ENCODE peak calls at places on chromosome 11, in six cellular contexts. One of them, this sample, is unnamed.

GRCh38 chr11:63769719-63770443 is 1.3 kb upstream of the ZFTA start:
- DNase-seq in IMR-90: no peak
- DNase-seq in mesenchymal stem cell: peak
- DNase-seq in mesendoderm: no peak
- DNase-seq in H9: peak
- DNase-seq in H1: no peak
- DNase-seq in this sample: peak

GRCh38 chr11:119706887-119707286 is 22.1 kb downstream of the NECTIN1 start:
- DNase-seq in mesendoderm: no peak
- DNase-seq in IMR-90: no peak
- DNase-seq in H1: no peak
- DNase-seq in H9: no peak
- DNase-seq in mesenchymal stem cell: no peak
- DNase-seq in this sample: no peak

GRCh38 chr11:2378527-2379210 is 1.6 kb downstream of the CD81 start:
- DNase-seq in mesenchymal stem cell: peak
- DNase-seq in H9: no peak
- DNase-seq in IMR-90: peak
- DNase-seq in mesendoderm: no peak
- DNase-seq in H1: no peak
- DNase-seq in this sample: no peak

GRCh38 chr11:122556605-122557004 is 98.9 kb upstream of the UBASH3B start:
- DNase-seq in H9: peak
- DNase-seq in IMR-90: no peak
- DNase-seq in H1: no peak
- DNase-seq in mesendoderm: peak
- DNase-seq in mesenchymal stem cell: no peak
- DNase-seq in this sample: no peak

GRCh38 chr11:63282579-63282978 is 39.2 kb upstream of the SLC22A25 start:
- DNase-seq in H9: no peak
- DNase-seq in IMR-90: no peak
- DNase-seq in H1: no peak
- DNase-seq in mesendoderm: no peak
- DNase-seq in mesenchymal stem cell: no peak
- DNase-seq in this sample: no peak

GRCh38 chr11:119683783-119684182 is 45.2 kb downstream of the NECTIN1 start:
- DNase-seq in H9: no peak
- DNase-seq in H1: no peak
- DNase-seq in IMR-90: no peak
- DNase-seq in mesendoderm: no peak
- DNase-seq in mesenchymal stem cell: no peak
- DNase-seq in this sample: no peak

GRCh38 chr11:41306435-41306834 is 153.0 kb downstream of the LRRC4C start:
- DNase-seq in H9: no peak
- DNase-seq in mesenchymal stem cell: no peak
- DNase-seq in IMR-90: no peak
- DNase-seq in H1: no peak
- DNase-seq in mesendoderm: no peak
- DNase-seq in this sample: no peak

GRCh38 chr11:2220173-2220771 is 48.7 kb upstream of the TH start:
- DNase-seq in mesendoderm: no peak
- DNase-seq in IMR-90: no peak
- DNase-seq in mesenchymal stem cell: no peak
- DNase-seq in H9: no peak
- DNase-seq in H1: no peak
- DNase-seq in this sample: no peak

GRCh38 chr11:30254307-30255298 is 23.8 kb downstream of the FSHB start:
- DNase-seq in mesenchymal stem cell: no peak
- DNase-seq in H9: no peak
- DNase-seq in H1: no peak
- DNase-seq in mesendoderm: peak
- DNase-seq in IMR-90: no peak
- DNase-seq in this sample: no peak

GRCh38 chr11:113593698-113594308 is 112.3 kb downstream of the TMPRSS5 start:
- DNase-seq in IMR-90: no peak
- DNase-seq in mesenchymal stem cell: no peak
- DNase-seq in mesendoderm: no peak
- DNase-seq in H1: no peak
- DNase-seq in H9: no peak
- DNase-seq in this sample: no peak

GRCh38 chr11:72871089-72871488 is 56.9 kb downstream of the ATG16L2 start:
- DNase-seq in H9: no peak
- DNase-seq in H1: no peak
- DNase-seq in mesendoderm: no peak
- DNase-seq in mesenchymal stem cell: no peak
- DNase-seq in IMR-90: peak
- DNase-seq in this sample: no peak

GRCh38 chr11:12091957-12092558 is 18.3 kb upstream of the MICAL2 start:
- DNase-seq in mesendoderm: peak
- DNase-seq in mesenchymal stem cell: no peak
- DNase-seq in H9: no peak
- DNase-seq in H1: no peak
- DNase-seq in IMR-90: no peak
- DNase-seq in this sample: no peak

GRCh38 chr11:75773595-75774353 is 5.2 kb downstream of the DGAT2 start:
- DNase-seq in H1: no peak
- DNase-seq in mesendoderm: no peak
- DNase-seq in mesenchymal stem cell: no peak
- DNase-seq in IMR-90: no peak
- DNase-seq in H9: no peak
- DNase-seq in this sample: no peak

GRCh38 chr11:32960553-32961164 is 55.0 kb upstream of the DEPDC7 start:
- DNase-seq in mesendoderm: peak
- DNase-seq in IMR-90: peak
- DNase-seq in H9: no peak
- DNase-seq in mesenchymal stem cell: peak
- DNase-seq in H1: no peak
- DNase-seq in this sample: peak

GRCh38 chr11:128687321-128687720 is 6.6 kb upstream of the FLI1 start:
- DNase-seq in mesendoderm: peak
- DNase-seq in H1: no peak
- DNase-seq in mesenchymal stem cell: peak
- DNase-seq in IMR-90: no peak
- DNase-seq in H9: peak
- DNase-seq in this sample: no peak

GRCh38 chr11:64577202-64577601 is 13.8 kb upstream of the SLC22A12 start:
- DNase-seq in H9: no peak
- DNase-seq in mesendoderm: no peak
- DNase-seq in IMR-90: no peak
- DNase-seq in mesenchymal stem cell: no peak
- DNase-seq in H1: no peak
- DNase-seq in this sample: no peak

GRCh38 chr11:90803781-90804180 is 580.9 kb upstream of the CHORDC1 start:
- DNase-seq in H9: no peak
- DNase-seq in mesenchymal stem cell: no peak
- DNase-seq in H1: no peak
- DNase-seq in mesendoderm: no peak
- DNase-seq in IMR-90: no peak
- DNase-seq in this sample: no peak

GRCh38 chr11:92388380-92388779 is 163.8 kb downstream of the FAT3 start:
- DNase-seq in H9: no peak
- DNase-seq in H1: no peak
- DNase-seq in mesenchymal stem cell: no peak
- DNase-seq in IMR-90: no peak
- DNase-seq in mesendoderm: no peak
- DNase-seq in this sample: no peak

GRCh38 chr11:79227732-79228416 is 213.0 kb downstream of the TENM4 start:
- DNase-seq in H1: no peak
- DNase-seq in mesenchymal stem cell: no peak
- DNase-seq in mesendoderm: peak
- DNase-seq in IMR-90: no peak
- DNase-seq in H9: no peak
- DNase-seq in this sample: no peak

GRCh38 chr11:36377759-36378553 is 81.9 kb downstream of the PRR5L start:
- DNase-seq in mesendoderm: peak
- DNase-seq in mesenchymal stem cell: no peak
- DNase-seq in IMR-90: no peak
- DNase-seq in H9: no peak
- DNase-seq in H1: no peak
- DNase-seq in this sample: no peak

GRCh38 chr11:36376888-36377758 is 81.0 kb downstream of the PRR5L start:
- DNase-seq in mesendoderm: peak
- DNase-seq in H9: peak
- DNase-seq in H1: peak
- DNase-seq in mesenchymal stem cell: peak
- DNase-seq in IMR-90: peak
- DNase-seq in this sample: peak

GRCh38 chr11:36375348-36376314 is 79.5 kb downstream of the PRR5L start:
- DNase-seq in H9: peak
- DNase-seq in mesendoderm: peak
- DNase-seq in mesenchymal stem cell: no peak
- DNase-seq in H1: no peak
- DNase-seq in IMR-90: no peak
- DNase-seq in this sample: peak

GRCh38 chr11:36374726-36375125 is 78.6 kb downstream of the PRR5L start:
- DNase-seq in mesendoderm: peak
- DNase-seq in mesenchymal stem cell: no peak
- DNase-seq in H9: no peak
- DNase-seq in IMR-90: no peak
- DNase-seq in H1: no peak
- DNase-seq in this sample: no peak

DNA sequence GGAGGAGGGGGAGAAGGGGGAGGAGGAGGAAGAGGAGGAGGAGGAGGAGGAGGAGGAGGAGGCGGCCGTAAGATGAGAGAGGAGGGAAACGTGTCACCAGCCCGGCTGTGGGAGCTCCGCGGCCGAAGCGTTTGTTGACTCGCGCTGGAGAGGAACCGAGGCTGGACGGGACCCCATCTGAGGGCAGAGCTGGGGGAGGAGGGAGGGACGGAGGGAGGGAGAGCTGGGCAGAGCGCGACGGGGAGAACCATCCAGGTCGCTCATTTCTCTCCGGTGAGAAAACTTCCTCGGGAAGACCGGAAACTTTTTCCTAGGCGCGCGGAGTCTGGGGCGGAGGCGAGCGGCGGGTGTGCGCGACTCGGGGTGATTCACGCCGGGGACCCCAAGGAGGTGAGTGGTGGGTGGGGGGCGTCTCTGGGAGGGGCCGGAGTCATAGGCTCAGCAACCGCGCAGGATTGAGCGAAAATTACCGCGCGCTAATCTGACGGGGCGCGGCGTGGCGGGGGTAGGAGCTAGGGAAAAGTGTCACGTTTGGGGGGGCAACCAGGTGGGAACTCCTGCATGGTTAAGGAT is 80.3 kb downstream of the PRR5L start:
- DNase-seq in mesendoderm: peak
- DNase-seq in H9: peak
- DNase-seq in IMR-90: peak
- DNase-seq in mesenchymal stem cell: peak
- DNase-seq in H1: no peak
- DNase-seq in this sample: peak
- H3K4ac ChIP-seq in mesendoderm: no peak
- H3K4ac ChIP-seq in H9: no peak
- H3K4ac ChIP-seq in IMR-90: peak
- H3K4ac ChIP-seq in mesenchymal stem cell: peak
- H3K4ac ChIP-seq in H1: no peak
- H3K4ac ChIP-seq in this sample: no peak

DNA sequence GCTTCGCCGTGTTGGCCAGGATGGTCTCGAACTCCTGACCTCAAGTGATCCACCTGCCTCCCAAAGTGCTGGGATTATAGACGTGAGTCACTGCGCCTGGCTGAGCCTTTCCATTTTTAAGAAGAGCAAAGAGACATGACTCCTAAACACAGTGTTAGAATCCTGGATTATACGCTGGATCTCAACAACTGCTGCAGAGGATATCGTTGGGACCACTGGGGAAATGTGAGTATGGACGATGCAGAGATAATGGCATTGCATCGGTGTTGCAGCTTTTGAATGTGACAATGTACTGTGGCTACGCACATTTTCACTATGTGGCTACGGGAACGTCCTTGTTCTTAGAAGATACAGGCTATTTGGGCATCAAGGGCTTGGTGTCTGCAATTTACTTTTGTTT is 6.2 kb downstream of the MRGPRF start:
- DNase-seq in H1: no peak
- DNase-seq in IMR-90: no peak
- DNase-seq in mesenchymal stem cell: no peak
- DNase-seq in H9: peak
- DNase-seq in mesendoderm: no peak
- DNase-seq in this sample: no peak
- H3K4ac ChIP-seq in H1: no peak
- H3K4ac ChIP-seq in IMR-90: peak
- H3K4ac ChIP-seq in mesenchymal stem cell: no peak
- H3K4ac ChIP-seq in H9: no peak
- H3K4ac ChIP-seq in mesendoderm: no peak
- H3K4ac ChIP-seq in this sample: no peak

DNA sequence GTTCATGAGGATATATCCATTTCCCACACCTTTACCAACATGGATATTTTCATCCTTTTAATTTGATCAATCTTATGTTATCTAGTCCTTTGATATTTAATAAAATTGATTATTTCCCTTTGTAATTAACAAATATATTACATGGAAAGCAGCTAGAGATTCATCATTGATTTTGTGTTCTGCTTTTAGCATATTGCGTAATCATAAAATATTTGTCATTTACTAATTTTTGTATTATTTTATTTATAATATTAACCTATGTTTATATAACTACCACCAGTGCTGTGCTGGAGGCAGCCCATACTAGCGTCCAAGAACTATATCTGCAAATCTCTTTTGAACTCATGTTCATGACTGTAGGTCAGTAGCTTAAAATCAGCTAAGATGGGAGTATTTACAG is 4.7 kb downstream of the OR8U1 start:
- DNase-seq in IMR-90: no peak
- DNase-seq in H9: no peak
- DNase-seq in mesendoderm: no peak
- DNase-seq in mesenchymal stem cell: no peak
- DNase-seq in H1: no peak
- DNase-seq in this sample: no peak
- H3K4ac ChIP-seq in IMR-90: no peak
- H3K4ac ChIP-seq in H9: no peak
- H3K4ac ChIP-seq in mesendoderm: no peak
- H3K4ac ChIP-seq in mesenchymal stem cell: no peak
- H3K4ac ChIP-seq in H1: no peak
- H3K4ac ChIP-seq in this sample: no peak

DNA sequence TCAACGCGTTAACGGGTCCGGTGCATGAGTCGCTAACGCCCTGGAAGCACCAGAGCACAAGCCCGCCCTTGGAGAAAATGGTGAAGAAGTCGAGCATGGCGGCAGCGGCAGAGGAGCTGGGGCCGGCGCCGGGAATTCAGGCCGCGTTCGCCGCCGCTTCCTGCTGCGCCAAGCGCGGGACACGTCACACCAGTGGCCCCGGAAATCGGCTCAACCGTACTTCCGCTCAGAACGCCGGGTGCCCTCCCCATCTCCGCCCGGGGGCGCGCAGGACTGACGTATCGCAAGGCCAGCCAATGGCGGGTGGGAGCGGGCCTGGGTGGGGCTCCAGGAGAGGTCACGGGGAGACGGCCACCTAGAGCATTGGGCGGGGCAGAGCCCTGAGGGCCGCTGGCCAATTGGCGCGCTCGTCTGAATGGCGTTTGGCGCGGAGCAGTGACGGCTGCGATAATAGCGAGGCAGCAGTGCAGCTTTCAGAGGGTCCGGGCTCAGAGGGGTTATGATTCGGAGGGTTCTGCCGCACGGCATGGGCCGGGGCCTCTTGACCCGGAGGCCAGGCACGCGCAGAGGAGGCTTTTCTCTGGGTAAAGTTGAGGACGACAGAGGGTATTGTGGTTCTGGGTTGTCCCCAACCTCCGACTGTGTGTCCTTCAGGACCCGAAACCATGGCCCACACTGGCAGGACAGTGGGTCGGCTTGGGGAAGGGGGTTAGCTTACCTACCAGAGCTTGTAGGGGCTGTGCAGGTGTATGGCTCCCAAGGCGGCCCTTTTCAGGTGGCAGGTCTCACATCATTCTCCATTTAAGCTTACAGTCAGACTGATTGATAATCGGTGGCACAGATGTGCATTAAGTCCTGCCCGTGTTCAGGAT is at the start of the genes FOXRED1 and SRPRA:
- DNase-seq in mesenchymal stem cell: peak
- DNase-seq in H9: peak
- DNase-seq in IMR-90: peak
- DNase-seq in H1: peak
- DNase-seq in mesendoderm: peak
- DNase-seq in this sample: peak
- H3K4ac ChIP-seq in mesenchymal stem cell: peak
- H3K4ac ChIP-seq in H9: no peak
- H3K4ac ChIP-seq in IMR-90: peak
- H3K4ac ChIP-seq in H1: peak
- H3K4ac ChIP-seq in mesendoderm: peak
- H3K4ac ChIP-seq in this sample: peak